ENCODE peak calls at places on chromosomes 3 and 15, in eight cellular contexts. One of them, this sample, is unnamed.

GRCh38 chr15:70976856-70977255 is 84.2 kb downstream of the LRRC49 start:
- DNase-seq in lower lobe of right lung: no peak
- DNase-seq in ovary: no peak
- DNase-seq in activated CD8-positive, alpha-beta T cell treated with anti-CD3 and anti-CD28 coated beads, Interleukin-2, amount 10 ng/mL, durations not matched to agents 7 days and 5 days: no peak
- DNase-seq in GM20000: no peak
- DNase-seq in substantia nigra: no peak
- DNase-seq in tibial artery: no peak
- DNase-seq in coronary artery: no peak
- DNase-seq in this sample: no peak

GRCh38 chr3:6807967-6808588 is 52.8 kb upstream of the GRM7 start:
- DNase-seq in tibial artery: no peak
- DNase-seq in lower lobe of right lung: no peak
- DNase-seq in GM20000: no peak
- DNase-seq in coronary artery: no peak
- DNase-seq in activated CD8-positive, alpha-beta T cell treated with anti-CD3 and anti-CD28 coated beads, Interleukin-2, amount 10 ng/mL, durations not matched to agents 7 days and 5 days: no peak
- DNase-seq in substantia nigra: no peak
- DNase-seq in ovary: no peak
- DNase-seq in this sample: no peak

GRCh38 chr3:72380193-72380592 is 468.1 kb downstream of the SHQ1 start:
- DNase-seq in substantia nigra: no peak
- DNase-seq in coronary artery: no peak
- DNase-seq in activated CD8-positive, alpha-beta T cell treated with anti-CD3 and anti-CD28 coated beads, Interleukin-2, amount 10 ng/mL, durations not matched to agents 7 days and 5 days: no peak
- DNase-seq in ovary: no peak
- DNase-seq in GM20000: no peak
- DNase-seq in lower lobe of right lung: no peak
- DNase-seq in tibial artery: no peak
- DNase-seq in this sample: no peak

GRCh38 chr3:138747229-138747628 is 87.5 kb downstream of the PIK3CB start:
- DNase-seq in activated CD8-positive, alpha-beta T cell treated with anti-CD3 and anti-CD28 coated beads, Interleukin-2, amount 10 ng/mL, durations not matched to agents 7 days and 5 days: no peak
- DNase-seq in tibial artery: no peak
- DNase-seq in substantia nigra: no peak
- DNase-seq in ovary: no peak
- DNase-seq in GM20000: no peak
- DNase-seq in lower lobe of right lung: no peak
- DNase-seq in coronary artery: no peak
- DNase-seq in this sample: no peak

GRCh38 chr3:22159004-22159695 is 408.1 kb upstream of the ZNF385D start:
- DNase-seq in coronary artery: no peak
- DNase-seq in activated CD8-positive, alpha-beta T cell treated with anti-CD3 and anti-CD28 coated beads, Interleukin-2, amount 10 ng/mL, durations not matched to agents 7 days and 5 days: no peak
- DNase-seq in substantia nigra: no peak
- DNase-seq in GM20000: no peak
- DNase-seq in lower lobe of right lung: no peak
- DNase-seq in tibial artery: no peak
- DNase-seq in ovary: no peak
- DNase-seq in this sample: no peak

GRCh38 chr3:182375921-182376320 is 417.4 kb upstream of the ATP11B start:
- DNase-seq in tibial artery: no peak
- DNase-seq in GM20000: no peak
- DNase-seq in coronary artery: no peak
- DNase-seq in substantia nigra: no peak
- DNase-seq in ovary: no peak
- DNase-seq in lower lobe of right lung: no peak
- DNase-seq in activated CD8-positive, alpha-beta T cell treated with anti-CD3 and anti-CD28 coated beads, Interleukin-2, amount 10 ng/mL, durations not matched to agents 7 days and 5 days: no peak
- DNase-seq in this sample: no peak

GRCh38 chr15:31019986-31020385 is 28.6 kb upstream of the MTMR10 start:
- DNase-seq in substantia nigra: no peak
- DNase-seq in GM20000: no peak
- DNase-seq in lower lobe of right lung: no peak
- DNase-seq in ovary: no peak
- DNase-seq in activated CD8-positive, alpha-beta T cell treated with anti-CD3 and anti-CD28 coated beads, Interleukin-2, amount 10 ng/mL, durations not matched to agents 7 days and 5 days: no peak
- DNase-seq in tibial artery: no peak
- DNase-seq in coronary artery: no peak
- DNase-seq in this sample: no peak

GRCh38 chr15:34070003-34070402 is 31.0 kb upstream of the AVEN start:
- DNase-seq in lower lobe of right lung: no peak
- DNase-seq in GM20000: no peak
- DNase-seq in ovary: no peak
- DNase-seq in substantia nigra: no peak
- DNase-seq in activated CD8-positive, alpha-beta T cell treated with anti-CD3 and anti-CD28 coated beads, Interleukin-2, amount 10 ng/mL, durations not matched to agents 7 days and 5 days: no peak
- DNase-seq in tibial artery: no peak
- DNase-seq in coronary artery: no peak
- DNase-seq in this sample: no peak

GRCh38 chr15:52255008-52255407 is 40.6 kb downstream of the MYO5C start:
- DNase-seq in ovary: no peak
- DNase-seq in activated CD8-positive, alpha-beta T cell treated with anti-CD3 and anti-CD28 coated beads, Interleukin-2, amount 10 ng/mL, durations not matched to agents 7 days and 5 days: no peak
- DNase-seq in substantia nigra: no peak
- DNase-seq in lower lobe of right lung: no peak
- DNase-seq in tibial artery: no peak
- DNase-seq in GM20000: no peak
- DNase-seq in coronary artery: no peak
- DNase-seq in this sample: no peak

GRCh38 chr3:102078864-102079808 is 229.8 kb downstream of the NFKBIZ start:
- DNase-seq in lower lobe of right lung: peak; percentile 65
- DNase-seq in substantia nigra: no peak
- DNase-seq in coronary artery: no peak
- DNase-seq in activated CD8-positive, alpha-beta T cell treated with anti-CD3 and anti-CD28 coated beads, Interleukin-2, amount 10 ng/mL, durations not matched to agents 7 days and 5 days: no peak
- DNase-seq in GM20000: no peak
- DNase-seq in tibial artery: no peak
- DNase-seq in ovary: no peak
- DNase-seq in this sample: no peak

GRCh38 chr15:59306520-59307163 is 66.0 kb downstream of the MYO1E start:
- DNase-seq in lower lobe of right lung: no peak
- DNase-seq in substantia nigra: no peak
- DNase-seq in GM20000: no peak
- DNase-seq in activated CD8-positive, alpha-beta T cell treated with anti-CD3 and anti-CD28 coated beads, Interleukin-2, amount 10 ng/mL, durations not matched to agents 7 days and 5 days: no peak
- DNase-seq in ovary: no peak
- DNase-seq in coronary artery: no peak
- DNase-seq in tibial artery: peak; percentile 64
- DNase-seq in this sample: no peak

GRCh38 chr3:31893174-31893573 is 87.9 kb downstream of the OSBPL10 start:
- DNase-seq in activated CD8-positive, alpha-beta T cell treated with anti-CD3 and anti-CD28 coated beads, Interleukin-2, amount 10 ng/mL, durations not matched to agents 7 days and 5 days: no peak
- DNase-seq in ovary: no peak
- DNase-seq in coronary artery: no peak
- DNase-seq in substantia nigra: no peak
- DNase-seq in GM20000: no peak
- DNase-seq in lower lobe of right lung: no peak
- DNase-seq in tibial artery: no peak
- DNase-seq in this sample: no peak

GRCh38 chr3:52119826-52120225 is 34.4 kb downstream of the POC1A start:
- DNase-seq in GM20000: no peak
- DNase-seq in substantia nigra: no peak
- DNase-seq in lower lobe of right lung: peak; percentile 37
- DNase-seq in activated CD8-positive, alpha-beta T cell treated with anti-CD3 and anti-CD28 coated beads, Interleukin-2, amount 10 ng/mL, durations not matched to agents 7 days and 5 days: no peak
- DNase-seq in tibial artery: no peak
- DNase-seq in ovary: no peak
- DNase-seq in coronary artery: no peak
- DNase-seq in this sample: no peak

GRCh38 chr15:41180206-41180789 is 50.3 kb downstream of the EXD1 start:
- DNase-seq in lower lobe of right lung: no peak
- DNase-seq in ovary: no peak
- DNase-seq in substantia nigra: no peak
- DNase-seq in coronary artery: no peak
- DNase-seq in GM20000: no peak
- DNase-seq in tibial artery: no peak
- DNase-seq in activated CD8-positive, alpha-beta T cell treated with anti-CD3 and anti-CD28 coated beads, Interleukin-2, amount 10 ng/mL, durations not matched to agents 7 days and 5 days: no peak
- DNase-seq in this sample: no peak

GRCh38 chr15:90400759-90401314 is 12.8 kb downstream of the IQGAP1 start:
- DNase-seq in coronary artery: peak; percentile 85
- DNase-seq in tibial artery: peak; percentile 83
- DNase-seq in activated CD8-positive, alpha-beta T cell treated with anti-CD3 and anti-CD28 coated beads, Interleukin-2, amount 10 ng/mL, durations not matched to agents 7 days and 5 days: peak; percentile 84
- DNase-seq in lower lobe of right lung: peak; percentile 76
- DNase-seq in substantia nigra: no peak
- DNase-seq in GM20000: peak; percentile 79
- DNase-seq in ovary: no peak
- DNase-seq in this sample: no peak

GRCh38 chr3:143726727-143727126 is 121.5 kb downstream of the SLC9A9 start:
- DNase-seq in substantia nigra: no peak
- DNase-seq in coronary artery: no peak
- DNase-seq in activated CD8-positive, alpha-beta T cell treated with anti-CD3 and anti-CD28 coated beads, Interleukin-2, amount 10 ng/mL, durations not matched to agents 7 days and 5 days: no peak
- DNase-seq in tibial artery: no peak
- DNase-seq in ovary: no peak
- DNase-seq in lower lobe of right lung: no peak
- DNase-seq in GM20000: no peak
- DNase-seq in this sample: no peak

This sample was measured in posterior cingulate gyrus.